ENCODE peak calls at places on chromosomes 6 and 20, in six cellular contexts. J is choroid plexus epithelial cell, M is left lung, H is mesendoderm, F is skeletal muscle cell, G is AG04450. Z is an unnamed sample.

GRCh38 chr20:53897884-53898557 is 172.4 kb downstream of the BCAS1 start:
- DNase-seq in M (no peak), G (no peak), H (peak; percentile 75), F (no peak), J (no peak), Z (no peak)

GRCh38 chr6:9766240-9766915 is 648.5 kb downstream of the TFAP2A start:
- DNase-seq in F (no peak), G (peak; percentile 24), H (peak; percentile 53), J (peak; percentile 40), M (no peak), Z (peak; percentile 0)

GRCh38 chr6:125153541-125154183 is at the start of gene TPD52L1:
- DNase-seq in F (no peak), G (no peak), H (peak; percentile 85), J (peak; percentile 69), M (peak; percentile 86), Z (peak; percentile 34)

GRCh38 chr6:34103321-34103720 is 42.6 kb downstream of the GRM4 start:
- DNase-seq in F (no peak), J (no peak), M (no peak), H (no peak), G (no peak), Z (no peak)

GRCh38 chr6:151850479-151850878 is 43.0 kb downstream of the ESR1 start:
- DNase-seq in J (no peak), G (no peak), M (no peak), F (no peak), H (peak; percentile 21), Z (no peak)

GRCh38 chr6:35468980-35469710 is 944 bp downstream of the RPL10A start:
- DNase-seq in G (no peak), F (no peak), H (no peak), M (no peak), J (no peak), Z (no peak)

GRCh38 chr20:16930656-16931055 is 182.5 kb downstream of the OTOR start:
- DNase-seq in H (no peak), F (no peak), M (no peak), J (no peak), G (no peak), Z (no peak)

GRCh38 chr6:35678021-35678654 is 10.6 kb downstream of the FKBP5 start:
- DNase-seq in J (no peak), M (no peak), F (no peak), H (no peak), G (no peak), Z (no peak)

GRCh38 chr6:118249680-118250079 is 298.4 kb upstream of the PLN start:
- DNase-seq in F (no peak), H (peak; percentile 8), M (no peak), J (no peak), G (no peak), Z (no peak)

GRCh38 chr6:140478631-140479030 is 1104.2 kb upstream of the CITED2 start:
- DNase-seq in F (no peak), M (no peak), G (no peak), H (no peak), J (no peak), Z (no peak)

GRCh38 chr6:121596441-121596840 is 161.0 kb downstream of the GJA1 start:
- DNase-seq in J (peak; percentile 41), F (no peak), H (no peak), M (no peak), G (no peak), Z (peak; percentile 4)

GRCh38 chr6:43760799-43761168 is 9.2 kb upstream of the VEGFA start:
- DNase-seq in G (no peak), M (no peak), J (no peak), H (no peak), F (no peak), Z (no peak)

GRCh38 chr6:133817460-133818047 is 71.4 kb upstream of the TCF21 start:
- DNase-seq in J (no peak), F (no peak), G (no peak), M (no peak), H (peak; percentile 58), Z (no peak)

GRCh38 chr6:135182993-135183531 is 2.0 kb downstream of the MYB start:
- DNase-seq in M (peak; percentile 70), J (no peak), F (no peak), G (no peak), H (peak; percentile 35), Z (no peak)

GRCh38 chr6:68226460-68226859 is 408.6 kb upstream of the ADGRB3 start:
- DNase-seq in H (peak; percentile 52), F (no peak), J (peak; percentile 49), G (no peak), M (no peak), Z (no peak)

GRCh38 chr6:118589186-118589585 is 41.1 kb downstream of the PLN start:
- DNase-seq in M (no peak), G (no peak), H (no peak), J (no peak), F (no peak), Z (no peak)

GRCh38 chr6:626236-626635 is 30.7 kb downstream of the HUS1B start:
- DNase-seq in J (peak; percentile 50), M (no peak), G (peak; percentile 7), F (peak; percentile 51), H (no peak), Z (no peak)

GRCh38 chr6:117351521-117351920 is 74.2 kb downstream of the ROS1 start:
- DNase-seq in G (no peak), J (no peak), M (no peak), H (no peak), F (no peak), Z (no peak)

GRCh38 chr6:16056263-16056870 is 72.5 kb upstream of the MYLIP start:
- DNase-seq in M (no peak), H (no peak), J (peak; percentile 1), F (no peak), G (no peak), Z (no peak)

GRCh38 chr6:23890543-23891227 is 235.3 kb upstream of the NRSN1 start:
- DNase-seq in G (no peak), F (no peak), M (no peak), H (no peak), J (peak; percentile 70), Z (no peak)

GRCh38 chr20:46118481-46119020 is 437 bp downstream of the CD40 start:
- DNase-seq in F (no peak), G (no peak), M (no peak), J (no peak), H (peak; percentile 59), Z (no peak)

GRCh38 chr20:17969276-17969883 is 562 bp downstream of the MGME1 start:
- DNase-seq in F (no peak), M (peak; percentile 45), J (peak; percentile 35), H (peak; percentile 86), G (no peak), Z (no peak)

DNA sequence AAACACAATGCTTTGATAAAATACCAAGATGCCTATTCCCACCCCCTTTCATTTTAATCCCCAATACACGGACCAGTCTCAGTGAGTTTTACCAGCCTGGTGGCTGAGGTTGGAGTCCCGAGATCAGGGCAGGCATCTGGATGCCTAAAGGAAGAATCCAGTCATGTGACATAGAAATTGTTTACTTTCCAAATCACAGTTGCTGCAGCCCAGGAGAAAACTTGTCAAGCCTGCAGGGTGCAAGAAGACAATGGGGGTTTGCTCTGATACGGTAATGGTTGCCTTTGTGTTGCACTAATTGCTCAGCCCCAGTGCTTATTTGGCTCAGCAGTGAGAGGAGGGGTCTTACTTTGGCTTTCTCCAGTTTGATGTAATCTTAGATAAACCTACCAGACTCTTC is 308.5 kb upstream of the POU3F2 start:
- DNase-seq in G (no peak), H (peak; percentile 82), F (no peak), J (no peak), M (no peak), Z (no peak)
- H3K4me3 ChIP-seq in G (no peak overlapping the region), H (no peak overlapping the region), F (no peak overlapping the region), J (no peak overlapping the region), M (no peak overlapping the region), Z (no peak overlapping the region)

GRCh38 chr6:26224940-26225847 is 138.0 kb downstream of the HFE start:
- DNase-seq in M (no peak), G (peak; percentile 86), H (peak; percentile 99), J (peak; percentile 97), F (peak; percentile 76), Z (peak; percentile 90)
- H3K4me3 ChIP-seq in M (peak overlapping the region; percentile 44), G (peak overlapping the region; percentile 73), H (peak overlapping the region; percentile 85), J (peak overlapping the region; percentile 68), F (peak overlapping the region; percentile 66), Z (peak overlapping the region; percentile 58)

GRCh38 chr6:170137176-170137891 is 153.5 kb downstream of the DLL1 start:
- DNase-seq in G (no peak), F (no peak), H (no peak), J (no peak), M (peak; percentile 33), Z (no peak)
- H3K4me3 ChIP-seq in G (no peak overlapping the region), F (no peak overlapping the region), H (no peak overlapping the region), J (no peak overlapping the region), M (no peak overlapping the region), Z (no peak overlapping the region)

GRCh38 chr20:22524393-22525015 is 59.9 kb downstream of the FOXA2 start:
- DNase-seq in M (no peak), J (no peak), H (peak; percentile 35), G (no peak), F (no peak), Z (no peak)
- H3K4me3 ChIP-seq in M (no peak overlapping the region), J (no peak overlapping the region), H (no peak overlapping the region), G (no peak overlapping the region), F (no peak overlapping the region), Z (no peak overlapping the region)

DNA sequence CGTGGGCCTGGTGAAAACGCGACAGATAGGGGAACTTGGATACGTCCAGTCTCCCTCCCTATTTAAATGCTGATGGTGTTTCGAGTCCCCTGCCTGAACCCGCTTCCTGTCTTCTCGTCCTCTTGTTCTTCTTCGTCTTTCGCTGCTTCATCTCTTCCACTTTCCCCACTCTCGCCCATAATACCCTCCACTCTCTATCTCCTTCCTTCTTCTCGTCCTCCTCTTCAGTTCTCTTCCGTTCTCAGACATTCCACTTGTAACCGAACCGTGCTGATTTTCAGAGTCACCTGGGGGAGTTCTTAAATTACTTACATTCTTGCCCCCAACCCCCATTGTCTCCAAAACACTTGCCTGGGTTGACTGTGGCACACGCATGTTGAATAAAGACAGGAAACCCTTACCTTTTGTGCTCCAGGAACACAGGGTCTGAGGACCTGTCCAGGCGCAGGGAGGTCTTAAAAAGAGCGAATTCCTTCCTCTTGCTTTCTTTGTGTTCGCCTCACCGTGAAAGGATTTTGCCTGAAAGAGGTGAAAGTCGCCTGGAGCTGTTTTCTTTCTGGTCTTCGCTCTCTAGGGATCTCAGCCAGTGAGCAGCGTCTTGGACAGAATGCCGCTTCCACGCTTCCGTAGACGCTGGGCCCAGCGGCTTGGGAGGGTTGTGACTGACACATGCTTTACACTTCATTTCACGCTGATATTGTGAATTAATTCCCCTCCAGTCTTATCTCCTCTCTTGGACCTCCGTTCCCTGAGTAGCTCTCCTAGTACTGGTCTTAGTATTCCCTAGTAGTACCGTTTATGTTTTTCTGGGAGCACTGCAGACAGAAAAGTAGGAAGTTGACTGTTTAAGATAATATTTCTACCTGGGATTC is 184.0 kb downstream of the GPX5 start:
- DNase-seq in J (no peak), F (no peak), G (no peak), H (peak; percentile 88), M (no peak), Z (no peak)
- H3K4me3 ChIP-seq in J (peak overlapping the region; percentile 32), F (peak overlapping the region; percentile 37), G (peak overlapping the region; percentile 41), H (peak overlapping the region; percentile 64), M (no peak overlapping the region), Z (peak overlapping the region; percentile 32)

GRCh38 chr6:73516712-73517489 is 3.9 kb downstream of the EEF1A1 start:
- DNase-seq in F (no peak), M (no peak), G (no peak), H (peak; percentile 25), J (no peak), Z (no peak)
- H3K4me3 ChIP-seq in F (peak overlapping the region; percentile 6), M (peak overlapping the region; percentile 28), G (peak overlapping the region; percentile 57), H (peak overlapping the region; percentile 18), J (peak overlapping the region; percentile 37), Z (peak overlapping the region; percentile 11)